ENCODE peak calls at places on chromosomes 5 and 9, in four cellular contexts. A is KBM-7, R is ACHN, J is cardiac fibroblast. D is an unnamed sample.

GRCh38 chr9:89527084-89527483 is 29.2 kb upstream of the SEMA4D start:
- DNase-seq in A (peak), R (no peak), J (no peak), D (no peak)

GRCh38 chr5:24368121-24368520 is 276.7 kb downstream of the CDH10 start:
- DNase-seq in A (no peak), R (peak), J (no peak), D (no peak)

GRCh38 chr5:91030521-91031395 is 352.4 kb downstream of the ARRDC3 start:
- DNase-seq in A (no peak), R (no peak), J (peak), D (no peak)

GRCh38 chr5:55467862-55468551 is 66.8 kb downstream of the PLPP1 start:
- DNase-seq in A (no peak), R (no peak), J (no peak), D (no peak)

GRCh38 chr5:100731768-100732167 is 171.3 kb downstream of the ST8SIA4 start:
- DNase-seq in A (peak), R (no peak), J (no peak), D (no peak)

GRCh38 chr9:86892576-86892975 is 54.7 kb downstream of the GAS1 start:
- DNase-seq in A (no peak), R (no peak), J (no peak), D (no peak)

GRCh38 chr9:104795857-104796256 is 31.9 kb downstream of the NIPSNAP3B start:
- DNase-seq in A (no peak), R (no peak), J (no peak), D (no peak)

GRCh38 chr5:111214343-111214742 is 9.8 kb upstream of the CAMK4 start:
- DNase-seq in A (no peak), R (no peak), J (no peak), D (no peak)

GRCh38 chr5:139417214-139417613 is 13.3 kb upstream of the SPATA24 start:
- DNase-seq in A (peak), R (no peak), J (no peak), D (no peak)

GRCh38 chr5:148336704-148337435 is 1.5 kb downstream of the SPINK9 start:
- DNase-seq in A (no peak), R (no peak), J (no peak), D (peak)

GRCh38 chr5:160899735-160900134 is 47.7 kb upstream of the ATP10B start:
- DNase-seq in A (no peak), R (no peak), J (no peak), D (no peak)

GRCh38 chr9:2109066-2109650 is 94.0 kb downstream of the SMARCA2 start:
- DNase-seq in A (no peak), R (peak), J (peak), D (no peak)

GRCh38 chr5:68245325-68245724 is 29.8 kb downstream of the PIK3R1 start:
- DNase-seq in A (no peak), R (no peak), J (peak), D (no peak)

GRCh38 chr5:40386293-40386692 is 293.4 kb upstream of the PTGER4 start:
- DNase-seq in A (peak), R (no peak), J (no peak), D (no peak)

GRCh38 chr5:123035950-123036390 is 555 bp downstream of the PPIC start:
- DNase-seq in A (peak), R (peak), J (peak), D (no peak)

GRCh38 chr5:173530547-173530946 is 85.9 kb downstream of the BOD1 start:
- DNase-seq in A (peak), R (peak), J (no peak), D (peak)

GRCh38 chr5:53373420-53374188 is 106.8 kb upstream of the FST start:
- DNase-seq in A (peak), R (no peak), J (peak), D (no peak)

GRCh38 chr9:113011911-113012381 is at the start of gene ZNF883:
- DNase-seq in A (no peak), R (no peak), J (peak), D (no peak)

GRCh38 chr5:42715791-42716190 is 40.8 kb upstream of the CCDC152 start:
- DNase-seq in A (no peak), R (no peak), J (no peak), D (no peak)

GRCh38 chr5:124561451-124561850 is 185.0 kb downstream of the ZNF608 start:
- DNase-seq in A (no peak), R (no peak), J (no peak), D (no peak)

GRCh38 chr9:130139251-130139650 is 33.0 kb upstream of the NCS1 start:
- DNase-seq in A (no peak), R (no peak), J (no peak), D (no peak)

GRCh38 chr9:37283730-37284235 is 138.7 kb upstream of the GRHPR start:
- DNase-seq in A (peak), R (peak), J (peak), D (peak)

GRCh38 chr9:132670816-132671371 is 630 bp downstream of the GTF3C4 start:
- DNase-seq in A (peak), R (peak), J (peak), D (peak)

GRCh38 chr5:85345818-85346217 is 961.1 kb upstream of the EDIL3 start:
- DNase-seq in A (no peak), R (no peak), J (no peak), D (no peak)

D was measured in Karpas-422.